ENCODE peak calls at places on chromosomes 12 and 14, in nine cellular contexts. W is activated CD4-positive, alpha-beta T cell treated with anti-CD3 and anti-CD28 coated beads, Interleukin-2, amount 10 ng/mL, durations not matched to agents 7 days and 5 days; R is adrenal gland; I is transverse colon; V is left kidney; Q is stimulated activated CD8-positive, alpha-beta memory T cell treated with anti-CD3 and anti-CD28 coated beads, Interleukin-12 subunit alpha, Interleukin-12 subunit beta, amount 100 ng/mL, for 4 hours; Z is iris pigment epithelial cell; A is activated CD8-positive, alpha-beta memory T cell treated with anti-CD3 and anti-CD28 coated beads, Interleukin-2, amount 50 U/mL, for 4 hours; E is CD8-positive, alpha-beta T cell. P is an unnamed sample.

GRCh38 chr12:93968928-93969327 is 179.4 kb upstream of the PLXNC1 start:
- DNase-seq in W (no peak), R (no peak), I (no peak), V (no peak), Q (no peak), Z (no peak), A (no peak), E (no peak), P (no peak)

GRCh38 chr14:98665019-98665418 is 607.0 kb downstream of the BCL11B start:
- DNase-seq in W (no peak), R (no peak), I (no peak), V (peak), Q (no peak), Z (no peak), A (no peak), E (no peak), P (peak)

GRCh38 chr14:54621686-54622085 is 54.8 kb downstream of the SAMD4A start:
- DNase-seq in W (no peak), R (no peak), I (no peak), V (no peak), Q (no peak), Z (no peak), A (no peak), E (no peak), P (no peak)

GRCh38 chr12:116365114-116365513 is 87.6 kb upstream of the MED13L start:
- DNase-seq in W (no peak), R (no peak), I (no peak), V (no peak), Q (no peak), Z (no peak), A (no peak), E (no peak), P (no peak)

GRCh38 chr14:61608245-61609142 is 86.8 kb upstream of the HIF1A start:
- DNase-seq in W (no peak), R (no peak), I (no peak), V (peak), Q (no peak), Z (peak), A (no peak), E (no peak), P (no peak)

GRCh38 chr14:100304825-100305445 is 1.3 kb downstream of the SLC25A29 start:
- DNase-seq in W (no peak), R (peak), I (peak), V (peak), Q (no peak), Z (peak), A (peak), E (no peak), P (peak)

GRCh38 chr12:121893901-121894540 is 5.4 kb downstream of the PSMD9 start:
- DNase-seq in W (peak), R (no peak), I (no peak), V (peak), Q (no peak), Z (peak), A (no peak), E (no peak), P (peak)

GRCh38 chr12:69880566-69880965 is 55.5 kb downstream of the MYRFL start:
- DNase-seq in W (no peak), R (no peak), I (no peak), V (peak), Q (no peak), Z (peak), A (no peak), E (no peak), P (peak)

GRCh38 chr14:100138955-100139354 is 20.5 kb downstream of the DEGS2 start:
- DNase-seq in W (no peak), R (no peak), I (no peak), V (no peak), Q (no peak), Z (no peak), A (no peak), E (no peak), P (no peak)

P was measured in GM23338.